ENCODE peak calls at places on chromosomes 13 and 19, in seven cellular contexts. V is PC-3, S is tibial artery, P is mammary epithelial cell, M is psoas muscle, A is fibroblast of lung, T is aorta. J is an unnamed sample.

GRCh38 chr13:113989585-113990300 is 15.9 kb upstream of the C13orf46 start:
- DNase-seq in V (no peak), S (no peak), P (no peak), M (peak; percentile 15), A (no peak), T (no peak), J (no peak)

GRCh38 chr19:1854542-1855039 is 6.3 kb upstream of the REXO1 start:
- DNase-seq in V (no peak), S (no peak), P (no peak), M (no peak), A (no peak), T (no peak), J (peak; percentile 72)

GRCh38 chr19:17170538-17171297 is 44.4 kb upstream of the USE1 start:
- DNase-seq in V (no peak), S (no peak), P (no peak), M (no peak), A (no peak), T (no peak), J (no peak)

GRCh38 chr13:75359266-75359665 is 122.7 kb downstream of the TBC1D4 start:
- DNase-seq in V (peak; percentile 89), S (no peak), P (peak; percentile 86), M (no peak), A (peak; percentile 75), T (no peak), J (no peak)

GRCh38 chr19:35062942-35063341 is 21.4 kb downstream of the HPN start:
- DNase-seq in V (no peak), S (no peak), P (no peak), M (no peak), A (no peak), T (no peak), J (peak; percentile 17)

GRCh38 chr13:106145997-106146864 is 389.2 kb downstream of the EFNB2 start:
- DNase-seq in V (no peak), S (no peak), P (no peak), M (no peak), A (no peak), T (no peak), J (no peak)

GRCh38 chr19:10748924-10749434 is 31.1 kb downstream of the DNM2 start:
- DNase-seq in V (peak; percentile 90), S (no peak), P (peak; percentile 52), M (no peak), A (no peak), T (no peak), J (peak; percentile 79)

GRCh38 chr13:57632276-57633140 is 964 bp downstream of the PCDH17 start:
- DNase-seq in V (no peak), S (peak; percentile 20), P (no peak), M (peak; percentile 46), A (peak; percentile 31), T (peak; percentile 78), J (peak; percentile 46)

GRCh38 chr19:43432866-43433673 is 18.4 kb downstream of the TEX101 start:
- DNase-seq in V (peak; percentile 65), S (peak; percentile 39), P (peak; percentile 60), M (peak; percentile 57), A (peak; percentile 51), T (no peak), J (peak; percentile 60)

GRCh38 chr13:102589291-102589822 is 7.4 kb upstream of the TPP2 start:
- DNase-seq in V (no peak), S (no peak), P (no peak), M (no peak), A (no peak), T (no peak), J (no peak)

GRCh38 chr13:42671502-42671901 is 97.5 kb downstream of the TNFSF11 start:
- DNase-seq in V (no peak), S (no peak), P (no peak), M (no peak), A (no peak), T (no peak), J (no peak)

GRCh38 chr13:106525865-106526264 is 9.6 kb downstream of the EFNB2 start:
- DNase-seq in V (no peak), S (no peak), P (no peak), M (no peak), A (no peak), T (no peak), J (no peak)

GRCh38 chr19:3733549-3734309 is 25.5 kb downstream of the TJP3 start:
- DNase-seq in V (no peak), S (no peak), P (no peak), M (no peak), A (no peak), T (no peak), J (no peak)

DNA sequence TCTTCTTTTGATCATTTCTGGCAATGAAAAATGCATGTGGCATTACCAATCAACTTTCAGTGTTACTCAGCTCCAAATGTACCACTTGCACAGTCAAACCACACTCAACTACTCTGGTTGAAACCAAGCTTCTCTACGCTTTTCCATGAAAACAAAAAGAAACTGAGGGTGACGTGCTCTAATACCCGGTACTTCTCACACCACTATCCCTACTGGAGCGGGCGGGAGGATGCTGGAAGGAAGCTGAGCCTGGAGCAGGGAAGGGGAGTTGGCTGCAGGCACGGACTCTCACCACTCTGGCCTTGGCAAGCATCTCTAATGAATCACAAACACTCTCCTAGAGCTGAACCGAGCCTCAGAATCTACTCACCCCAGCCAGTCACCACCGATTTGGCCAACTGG is 48.2 kb downstream of the STK24 start:
- DNase-seq in V (no peak), S (no peak), P (no peak), M (peak; percentile 63), A (peak; percentile 43), T (no peak), J (no peak)
- H3K4me1 ChIP-seq in V (no peaks in the 10 kb centered on the region), S (peaks cover 44% of the 10 kb centered on the region), P (peaks cover 3% of the 10 kb centered on the region), M (peaks cover 67% of the 10 kb centered on the region), A (peaks cover 5% of the 10 kb centered on the region), T (no peaks in the 10 kb centered on the region), J (peaks cover 46% of the 10 kb centered on the region)

DNA sequence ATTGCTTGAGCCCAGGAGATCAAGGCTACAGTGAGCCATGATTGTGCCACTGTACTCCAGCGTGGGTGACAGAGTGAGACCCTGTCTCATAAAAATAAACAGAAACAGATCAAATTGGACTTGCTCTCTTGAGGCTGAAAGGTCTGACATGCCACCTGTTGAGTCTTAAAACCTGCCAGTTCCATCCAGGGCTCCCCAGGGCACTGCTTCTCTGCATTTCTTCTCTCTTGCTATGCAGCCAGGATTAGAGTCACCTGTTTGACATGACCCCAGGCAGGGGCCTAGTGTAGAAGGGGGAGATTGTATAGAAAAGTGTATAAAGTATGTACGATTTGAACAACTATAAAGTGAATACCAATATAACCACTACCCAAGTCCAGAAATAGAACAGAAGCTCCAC is 45.4 kb downstream of the ARHGAP35 start:
- DNase-seq in V (no peak), S (no peak), P (no peak), M (no peak), A (no peak), T (no peak), J (no peak)
- H3K4me1 ChIP-seq in V (peaks cover 36% of the 10 kb centered on the region), S (peaks cover 72% of the 10 kb centered on the region), P (peaks cover 35% of the 10 kb centered on the region), M (peaks cover 58% of the 10 kb centered on the region), A (peaks cover 23% of the 10 kb centered on the region), T (peaks cover 10% of the 10 kb centered on the region), J (peaks cover 46% of the 10 kb centered on the region)

DNA sequence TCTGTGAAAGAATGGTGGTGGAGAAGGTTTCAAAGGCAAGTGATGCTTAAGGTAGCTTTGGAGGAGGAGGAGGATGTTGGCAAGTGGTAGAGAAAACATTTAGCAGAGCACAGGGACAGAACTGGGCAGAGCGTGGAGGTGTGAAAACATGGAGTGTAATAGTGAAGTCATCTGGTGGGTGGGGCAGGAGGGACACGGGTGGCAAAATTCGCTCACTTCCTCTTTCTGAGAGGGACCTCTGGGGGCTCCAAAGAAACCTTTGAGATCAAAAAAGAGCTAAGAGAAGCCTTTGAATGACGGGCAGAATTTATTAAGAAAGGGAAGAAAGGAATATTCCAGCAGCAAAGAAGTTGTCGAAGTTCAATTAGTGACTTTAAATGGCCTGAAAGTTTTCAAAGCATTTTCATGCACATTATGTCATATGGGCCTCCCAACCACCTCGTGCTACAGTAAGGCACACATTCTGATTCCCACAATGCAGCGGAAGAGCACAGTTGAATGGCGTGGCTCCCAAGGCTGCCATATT is 82.8 kb downstream of the STARD13 start:
- DNase-seq in V (no peak), S (no peak), P (no peak), M (no peak), A (no peak), T (no peak), J (no peak)
- H3K4me1 ChIP-seq in V (peaks cover 5% of the 10 kb centered on the region), S (peaks cover 45% of the 10 kb centered on the region), P (peaks cover 8% of the 10 kb centered on the region), M (peaks cover 35% of the 10 kb centered on the region), A (peaks cover 30% of the 10 kb centered on the region), T (peaks cover 14% of the 10 kb centered on the region), J (peaks cover 62% of the 10 kb centered on the region)

GRCh38 chr19:55676384-55676783 is 1.4 kb downstream of the EPN1 start:
- DNase-seq in V (peak; percentile 53), S (no peak), P (peak; percentile 11), M (peak; percentile 47), A (no peak), T (no peak), J (no peak)

GRCh38 chr19:55676889-55677505 is 2.0 kb downstream of the EPN1 start:
- DNase-seq in V (no peak), S (no peak), P (no peak), M (no peak), A (no peak), T (no peak), J (no peak)

GRCh38 chr19:55678121-55678671 is 3.2 kb downstream of the EPN1 start:
- DNase-seq in V (no peak), S (peak; percentile 62), P (no peak), M (peak; percentile 67), A (no peak), T (no peak), J (peak; percentile 72)

GRCh38 chr19:55675661-55676354 is 782 bp downstream of the EPN1 start:
- DNase-seq in V (peak; percentile 15), S (no peak), P (peak; percentile 8), M (peak; percentile 27), A (no peak), T (no peak), J (no peak)

DNA sequence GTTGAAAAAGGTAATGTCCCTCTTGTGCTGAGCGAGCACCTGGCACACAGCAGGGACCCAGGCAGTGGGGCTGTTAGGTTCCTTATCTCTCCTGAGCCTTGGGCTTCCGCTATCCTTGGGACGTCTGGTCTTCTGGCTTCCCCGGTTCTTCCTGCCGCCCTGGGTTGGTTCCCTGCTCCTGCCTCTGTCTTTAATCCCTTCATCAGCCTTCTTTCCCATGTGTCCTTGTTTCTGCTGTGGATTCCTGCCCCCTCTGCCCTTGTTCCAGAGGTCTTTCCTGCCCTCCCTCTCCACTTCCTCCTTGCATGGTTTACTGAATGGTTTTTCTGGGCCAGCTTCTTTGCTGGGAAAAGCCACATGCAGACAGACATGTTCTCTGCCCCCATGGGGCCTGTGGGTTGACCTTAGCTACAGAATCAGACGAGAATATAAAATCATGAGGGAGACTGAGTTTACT is 2.6 kb downstream of the EPN1 start:
- DNase-seq in V (no peak), S (no peak), P (no peak), M (no peak), A (no peak), T (no peak), J (peak; percentile 40)
- H3K4me1 ChIP-seq in V (peaks cover 35% of the 10 kb centered on the region), S (peaks cover 45% of the 10 kb centered on the region), P (peaks cover 31% of the 10 kb centered on the region), M (peaks cover 30% of the 10 kb centered on the region), A (peaks cover 17% of the 10 kb centered on the region), T (no peaks in the 10 kb centered on the region), J (peaks cover 42% of the 10 kb centered on the region)